ENCODE peak calls at places on chromosome 1, in eight cellular contexts. One of them, this sample, is unnamed.

GRCh38 chr1:240612811-240613210 is 856 bp upstream of the GREM2 start:
- DNase-seq in DMS53: no peak
- DNase-seq in left ventricle myocardium inferior: no peak
- DNase-seq in GM12864: no peak
- DNase-seq in stomach: no peak
- DNase-seq in hepatocyte: no peak
- DNase-seq in thoracic aorta: no peak
- DNase-seq in SHP77: no peak
- DNase-seq in this sample: no peak

GRCh38 chr1:16127676-16128337 is 28.1 kb downstream of the EPHA2 start:
- DNase-seq in stomach: no peak
- DNase-seq in DMS53: no peak
- DNase-seq in thoracic aorta: no peak
- DNase-seq in GM12864: no peak
- DNase-seq in SHP77: no peak
- DNase-seq in hepatocyte: no peak
- DNase-seq in left ventricle myocardium inferior: peak
- DNase-seq in this sample: no peak

GRCh38 chr1:31675761-31676160 is 28.1 kb downstream of the COL16A1 start:
- DNase-seq in DMS53: no peak
- DNase-seq in SHP77: no peak
- DNase-seq in stomach: no peak
- DNase-seq in GM12864: no peak
- DNase-seq in hepatocyte: no peak
- DNase-seq in left ventricle myocardium inferior: no peak
- DNase-seq in thoracic aorta: no peak
- DNase-seq in this sample: peak

GRCh38 chr1:22829001-22829989 is 118.7 kb downstream of the EPHB2 start:
- DNase-seq in thoracic aorta: no peak
- DNase-seq in stomach: no peak
- DNase-seq in GM12864: no peak
- DNase-seq in hepatocyte: peak
- DNase-seq in SHP77: no peak
- DNase-seq in DMS53: no peak
- DNase-seq in left ventricle myocardium inferior: no peak
- DNase-seq in this sample: no peak

GRCh38 chr1:145963218-145964019 is 956 bp downstream of the ANKRD34A start:
- DNase-seq in SHP77: peak
- DNase-seq in GM12864: no peak
- DNase-seq in thoracic aorta: no peak
- DNase-seq in left ventricle myocardium inferior: no peak
- DNase-seq in stomach: no peak
- DNase-seq in DMS53: peak
- DNase-seq in hepatocyte: peak
- DNase-seq in this sample: peak

GRCh38 chr1:1213919-1214599 is at the start of gene TNFRSF4:
- DNase-seq in GM12864: no peak
- DNase-seq in thoracic aorta: no peak
- DNase-seq in hepatocyte: no peak
- DNase-seq in SHP77: no peak
- DNase-seq in left ventricle myocardium inferior: peak
- DNase-seq in DMS53: no peak
- DNase-seq in stomach: no peak
- DNase-seq in this sample: no peak

GRCh38 chr1:160866861-160867260 is 4.2 kb upstream of the CD244 start:
- DNase-seq in GM12864: no peak
- DNase-seq in stomach: no peak
- DNase-seq in SHP77: no peak
- DNase-seq in DMS53: no peak
- DNase-seq in left ventricle myocardium inferior: no peak
- DNase-seq in thoracic aorta: no peak
- DNase-seq in hepatocyte: no peak
- DNase-seq in this sample: no peak

GRCh38 chr1:92933459-92933858 is 27.8 kb downstream of the DIPK1A start:
- DNase-seq in GM12864: no peak
- DNase-seq in thoracic aorta: no peak
- DNase-seq in SHP77: no peak
- DNase-seq in DMS53: peak
- DNase-seq in hepatocyte: no peak
- DNase-seq in left ventricle myocardium inferior: no peak
- DNase-seq in stomach: no peak
- DNase-seq in this sample: no peak

GRCh38 chr1:244349103-244349531 is 102.6 kb downstream of the ADSS2 start:
- DNase-seq in DMS53: no peak
- DNase-seq in thoracic aorta: no peak
- DNase-seq in stomach: no peak
- DNase-seq in left ventricle myocardium inferior: no peak
- DNase-seq in SHP77: no peak
- DNase-seq in hepatocyte: no peak
- DNase-seq in GM12864: no peak
- DNase-seq in this sample: no peak

GRCh38 chr1:85091647-85092295 is 43.5 kb upstream of the MCOLN3 start:
- DNase-seq in hepatocyte: no peak
- DNase-seq in SHP77: no peak
- DNase-seq in DMS53: no peak
- DNase-seq in left ventricle myocardium inferior: no peak
- DNase-seq in GM12864: no peak
- DNase-seq in stomach: no peak
- DNase-seq in thoracic aorta: no peak
- DNase-seq in this sample: no peak

GRCh38 chr1:218967836-218968235 is 205.8 kb upstream of the LYPLAL1 start:
- DNase-seq in thoracic aorta: no peak
- DNase-seq in GM12864: no peak
- DNase-seq in hepatocyte: no peak
- DNase-seq in left ventricle myocardium inferior: no peak
- DNase-seq in DMS53: no peak
- DNase-seq in stomach: no peak
- DNase-seq in SHP77: no peak
- DNase-seq in this sample: peak

GRCh38 chr1:185837711-185838110 is 103.5 kb downstream of the HMCN1 start:
- DNase-seq in GM12864: no peak
- DNase-seq in SHP77: no peak
- DNase-seq in DMS53: no peak
- DNase-seq in stomach: no peak
- DNase-seq in left ventricle myocardium inferior: no peak
- DNase-seq in thoracic aorta: no peak
- DNase-seq in hepatocyte: no peak
- DNase-seq in this sample: no peak

GRCh38 chr1:200738733-200739498 is at the start of gene CAMSAP2:
- DNase-seq in stomach: peak
- DNase-seq in hepatocyte: peak
- DNase-seq in thoracic aorta: peak
- DNase-seq in GM12864: no peak
- DNase-seq in left ventricle myocardium inferior: peak
- DNase-seq in DMS53: peak
- DNase-seq in SHP77: peak
- DNase-seq in this sample: peak

GRCh38 chr1:31335007-31335406 is 37.9 kb downstream of the FABP3 start:
- DNase-seq in hepatocyte: peak
- DNase-seq in SHP77: peak
- DNase-seq in stomach: no peak
- DNase-seq in left ventricle myocardium inferior: no peak
- DNase-seq in GM12864: no peak
- DNase-seq in DMS53: peak
- DNase-seq in thoracic aorta: no peak
- DNase-seq in this sample: peak

GRCh38 chr1:2523891-2524609 is 2.3 kb downstream of the PANK4 start:
- DNase-seq in left ventricle myocardium inferior: no peak
- DNase-seq in DMS53: no peak
- DNase-seq in stomach: no peak
- DNase-seq in SHP77: no peak
- DNase-seq in thoracic aorta: no peak
- DNase-seq in hepatocyte: no peak
- DNase-seq in GM12864: no peak
- DNase-seq in this sample: no peak

GRCh38 chr1:84277343-84278059 is 24.0 kb upstream of the SAMD13 start:
- DNase-seq in hepatocyte: no peak
- DNase-seq in thoracic aorta: no peak
- DNase-seq in SHP77: no peak
- DNase-seq in GM12864: no peak
- DNase-seq in left ventricle myocardium inferior: no peak
- DNase-seq in stomach: no peak
- DNase-seq in DMS53: no peak
- DNase-seq in this sample: no peak

GRCh38 chr1:206812456-206812855 is 40.2 kb upstream of the IL10 start:
- DNase-seq in hepatocyte: no peak
- DNase-seq in left ventricle myocardium inferior: no peak
- DNase-seq in stomach: no peak
- DNase-seq in thoracic aorta: no peak
- DNase-seq in SHP77: no peak
- DNase-seq in DMS53: no peak
- DNase-seq in GM12864: no peak
- DNase-seq in this sample: no peak

This sample was measured in LoVo.